ENCODE peak calls at places on chromosomes 1 and 21, in seven cellular contexts. One of them, this sample, is unnamed.

GRCh38 chr1:228285661-228286504 is 78.0 kb downstream of the OBSCN start:
- DNase-seq in amygdala: no peak
- DNase-seq in T-cell: peak; percentile 0
- DNase-seq in Peyer's patch: peak; percentile 38
- DNase-seq in GM12891: no peak
- DNase-seq in GM20000: no peak
- DNase-seq in activated B cell treated with CpG ODN at 0.5 μM for 24 hours: peak; percentile 9
- DNase-seq in this sample: peak; percentile 6

GRCh38 chr1:53659436-53659835 is 79.5 kb downstream of the GLIS1 start:
- DNase-seq in amygdala: no peak
- DNase-seq in activated B cell treated with CpG ODN at 0.5 μM for 24 hours: no peak
- DNase-seq in GM20000: no peak
- DNase-seq in GM12891: no peak
- DNase-seq in T-cell: no peak
- DNase-seq in Peyer's patch: no peak
- DNase-seq in this sample: no peak

GRCh38 chr21:25563399-25564116 is 43.7 kb downstream of the MRPL39 start:
- DNase-seq in Peyer's patch: peak; percentile 58
- DNase-seq in amygdala: no peak
- DNase-seq in GM12891: no peak
- DNase-seq in T-cell: no peak
- DNase-seq in GM20000: peak; percentile 48
- DNase-seq in activated B cell treated with CpG ODN at 0.5 μM for 24 hours: no peak
- DNase-seq in this sample: peak; percentile 30

GRCh38 chr1:197327776-197328364 is 59.8 kb downstream of the CRB1 start:
- DNase-seq in T-cell: no peak
- DNase-seq in GM20000: no peak
- DNase-seq in GM12891: no peak
- DNase-seq in amygdala: no peak
- DNase-seq in Peyer's patch: no peak
- DNase-seq in activated B cell treated with CpG ODN at 0.5 μM for 24 hours: no peak
- DNase-seq in this sample: no peak

GRCh38 chr21:43340491-43341348 is 86.2 kb downstream of the SIK1 start:
- DNase-seq in GM12891: no peak
- DNase-seq in Peyer's patch: no peak
- DNase-seq in activated B cell treated with CpG ODN at 0.5 μM for 24 hours: no peak
- DNase-seq in amygdala: no peak
- DNase-seq in GM20000: no peak
- DNase-seq in T-cell: no peak
- DNase-seq in this sample: peak; percentile 59

GRCh38 chr1:55993608-55994251 is 585.6 kb downstream of the PLPP3 start:
- DNase-seq in activated B cell treated with CpG ODN at 0.5 μM for 24 hours: no peak
- DNase-seq in T-cell: no peak
- DNase-seq in GM20000: no peak
- DNase-seq in Peyer's patch: no peak
- DNase-seq in GM12891: no peak
- DNase-seq in amygdala: no peak
- DNase-seq in this sample: no peak

GRCh38 chr1:85093644-85094043 is 45.3 kb upstream of the MCOLN3 start:
- DNase-seq in Peyer's patch: no peak
- DNase-seq in T-cell: no peak
- DNase-seq in activated B cell treated with CpG ODN at 0.5 μM for 24 hours: no peak
- DNase-seq in GM12891: no peak
- DNase-seq in amygdala: no peak
- DNase-seq in GM20000: no peak
- DNase-seq in this sample: peak; percentile 24

GRCh38 chr1:174358786-174359453 is 88.8 kb upstream of the GPR52 start:
- DNase-seq in activated B cell treated with CpG ODN at 0.5 μM for 24 hours: no peak
- DNase-seq in GM12891: no peak
- DNase-seq in GM20000: no peak
- DNase-seq in Peyer's patch: no peak
- DNase-seq in T-cell: no peak
- DNase-seq in amygdala: no peak
- DNase-seq in this sample: peak; percentile 35

GRCh38 chr1:109885589-109885988 is 25.1 kb upstream of the CSF1 start:
- DNase-seq in Peyer's patch: no peak
- DNase-seq in GM20000: no peak
- DNase-seq in T-cell: no peak
- DNase-seq in activated B cell treated with CpG ODN at 0.5 μM for 24 hours: no peak
- DNase-seq in GM12891: no peak
- DNase-seq in amygdala: no peak
- DNase-seq in this sample: no peak

GRCh38 chr1:149942207-149942606 is 5.5 kb upstream of the MTMR11 start:
- DNase-seq in amygdala: no peak
- DNase-seq in activated B cell treated with CpG ODN at 0.5 μM for 24 hours: no peak
- DNase-seq in Peyer's patch: no peak
- DNase-seq in GM12891: no peak
- DNase-seq in GM20000: no peak
- DNase-seq in T-cell: no peak
- DNase-seq in this sample: peak; percentile 52

GRCh38 chr1:26287033-26287711 is 7.3 kb downstream of the SH3BGRL3 start:
- DNase-seq in GM12891: peak; percentile 55
- DNase-seq in activated B cell treated with CpG ODN at 0.5 μM for 24 hours: peak; percentile 55
- DNase-seq in T-cell: peak; percentile 66
- DNase-seq in amygdala: no peak
- DNase-seq in Peyer's patch: peak; percentile 96
- DNase-seq in GM20000: peak; percentile 73
- DNase-seq in this sample: peak; percentile 70

GRCh38 chr21:36105327-36105842 is 29.5 kb upstream of the CBR3 start:
- DNase-seq in T-cell: no peak
- DNase-seq in Peyer's patch: no peak
- DNase-seq in amygdala: no peak
- DNase-seq in activated B cell treated with CpG ODN at 0.5 μM for 24 hours: no peak
- DNase-seq in GM20000: no peak
- DNase-seq in GM12891: no peak
- DNase-seq in this sample: no peak

GRCh38 chr1:201143726-201144635 is 10.3 kb downstream of the TMEM9 start:
- DNase-seq in Peyer's patch: no peak
- DNase-seq in activated B cell treated with CpG ODN at 0.5 μM for 24 hours: no peak
- DNase-seq in amygdala: no peak
- DNase-seq in GM12891: no peak
- DNase-seq in T-cell: no peak
- DNase-seq in GM20000: no peak
- DNase-seq in this sample: no peak

GRCh38 chr1:54218883-54219687 is 19.1 kb downstream of the MRPL37 start:
- DNase-seq in GM12891: no peak
- DNase-seq in GM20000: no peak
- DNase-seq in Peyer's patch: no peak
- DNase-seq in T-cell: no peak
- DNase-seq in activated B cell treated with CpG ODN at 0.5 μM for 24 hours: no peak
- DNase-seq in amygdala: no peak
- DNase-seq in this sample: peak; percentile 42

GRCh38 chr21:16071082-16071481 is 341.3 kb downstream of the USP25 start:
- DNase-seq in Peyer's patch: no peak
- DNase-seq in amygdala: peak; percentile 39
- DNase-seq in T-cell: no peak
- DNase-seq in GM20000: no peak
- DNase-seq in activated B cell treated with CpG ODN at 0.5 μM for 24 hours: no peak
- DNase-seq in GM12891: no peak
- DNase-seq in this sample: no peak

GRCh38 chr1:54275349-54275748 is 75.4 kb downstream of the MRPL37 start:
- DNase-seq in T-cell: no peak
- DNase-seq in amygdala: peak; percentile 8
- DNase-seq in GM12891: no peak
- DNase-seq in activated B cell treated with CpG ODN at 0.5 μM for 24 hours: no peak
- DNase-seq in GM20000: no peak
- DNase-seq in Peyer's patch: no peak
- DNase-seq in this sample: peak; percentile 36

GRCh38 chr1:39668111-39668510 is 3.8 kb downstream of the NT5C1A start:
- DNase-seq in activated B cell treated with CpG ODN at 0.5 μM for 24 hours: no peak
- DNase-seq in GM20000: no peak
- DNase-seq in amygdala: no peak
- DNase-seq in GM12891: no peak
- DNase-seq in Peyer's patch: no peak
- DNase-seq in T-cell: no peak
- DNase-seq in this sample: no peak

GRCh38 chr21:33268736-33269441 is 2.7 kb downstream of the IL10RB start:
- DNase-seq in activated B cell treated with CpG ODN at 0.5 μM for 24 hours: peak; percentile 34
- DNase-seq in T-cell: no peak
- DNase-seq in GM12891: peak; percentile 44
- DNase-seq in Peyer's patch: peak; percentile 97
- DNase-seq in GM20000: peak; percentile 70
- DNase-seq in amygdala: no peak
- DNase-seq in this sample: peak; percentile 97

GRCh38 chr1:30058966-30059365 is 664.4 kb downstream of the MATN1 start:
- DNase-seq in GM20000: no peak
- DNase-seq in Peyer's patch: no peak
- DNase-seq in GM12891: no peak
- DNase-seq in amygdala: no peak
- DNase-seq in activated B cell treated with CpG ODN at 0.5 μM for 24 hours: no peak
- DNase-seq in T-cell: no peak
- DNase-seq in this sample: no peak

This sample was measured in transverse colon.